ENCODE peak calls at places on chromosomes 6 and 20, in four cellular contexts. B is AML-193, Q is NCI-H2171, V is M059J. L is an unnamed sample.

GRCh38 chr20:12068146-12068545 is 150.5 kb downstream of the BTBD3 start:
- DNase-seq in B (no peak), Q (no peak), V (peak; percentile 75), L (no peak)

GRCh38 chr20:49980140-49981008 is 2.4 kb upstream of the SNAI1 start:
- DNase-seq in B (no peak), Q (no peak), V (no peak), L (no peak)

GRCh38 chr6:144338951-144339681 is 54.0 kb downstream of the UTRN start:
- DNase-seq in B (peak; percentile 81), Q (no peak), V (no peak), L (no peak)

GRCh38 chr6:132902866-132903265 is 88.5 kb downstream of the RPS12 start:
- DNase-seq in B (no peak), Q (no peak), V (no peak), L (no peak)

GRCh38 chr6:13485923-13486557 is 1.4 kb downstream of the GFOD1 start:
- DNase-seq in B (peak; percentile 50), Q (peak; percentile 70), V (peak; percentile 64), L (peak; percentile 9)

GRCh38 chr6:158763440-158764187 is 55.6 kb downstream of the EZR start:
- DNase-seq in B (no peak), Q (no peak), V (no peak), L (no peak)

GRCh38 chr6:31901415-31901952 is 402 bp downstream of the ZBTB12 start:
- DNase-seq in B (peak; percentile 43), Q (peak; percentile 68), V (peak; percentile 62), L (no peak)

GRCh38 chr6:149108398-149109100 is 209.0 kb upstream of the TAB2 start:
- DNase-seq in B (no peak), Q (no peak), V (no peak), L (no peak)

GRCh38 chr6:82507112-82507511 is 143.5 kb downstream of the TPBG start:
- DNase-seq in B (no peak), Q (no peak), V (no peak), L (no peak)

GRCh38 chr20:38770546-38770945 is 22.3 kb downstream of the ACTR5 start:
- DNase-seq in B (no peak), Q (no peak), V (no peak), L (no peak)

GRCh38 chr6:145507251-145507650 is 228.1 kb downstream of the EPM2A start:
- DNase-seq in B (no peak), Q (no peak), V (no peak), L (no peak)

GRCh38 chr6:127907960-127908640 is 7.2 kb upstream of the THEMIS start:
- DNase-seq in B (no peak), Q (no peak), V (no peak), L (no peak)

GRCh38 chr20:50537546-50538201 is 27.5 kb downstream of the PTPN1 start:
- DNase-seq in B (no peak), Q (no peak), V (no peak), L (no peak)

GRCh38 chr6:143539723-143540122 is 28.2 kb upstream of the FUCA2 start:
- DNase-seq in B (no peak), Q (no peak), V (no peak), L (no peak)

GRCh38 chr6:32410906-32411305 is 3.9 kb upstream of the BTNL2 start:
- DNase-seq in B (no peak), Q (no peak), V (no peak), L (no peak)

GRCh38 chr6:22921831-22922230 is 352.5 kb downstream of the HDGFL1 start:
- DNase-seq in B (no peak), Q (no peak), V (no peak), L (no peak)

GRCh38 chr6:112300888-112301287 is 46.2 kb upstream of the RFPL4B start:
- DNase-seq in B (no peak), Q (no peak), V (no peak), L (no peak)

GRCh38 chr20:53884859-53885654 is 185.3 kb downstream of the BCAS1 start:
- DNase-seq in B (no peak), Q (no peak), V (peak; percentile 79), L (no peak)

GRCh38 chr6:14273196-14273595 is 155.6 kb downstream of the CD83 start:
- DNase-seq in B (no peak), Q (no peak), V (no peak), L (peak; percentile 82)

GRCh38 chr6:135798751-135799515 is 52.6 kb upstream of the PDE7B start:
- DNase-seq in B (no peak), Q (no peak), V (no peak), L (no peak)

GRCh38 chr6:52995913-52996685 is 1.0 kb upstream of the GSTA4 start:
- DNase-seq in B (no peak), Q (peak; percentile 11), V (peak; percentile 91), L (peak; percentile 28)

GRCh38 chr6:115004204-115004603 is 661.4 kb upstream of the HS3ST5 start:
- DNase-seq in B (no peak), Q (no peak), V (peak; percentile 1), L (no peak)

GRCh38 chr6:25413506-25413905 is 134.3 kb downstream of the CARMIL1 start:
- DNase-seq in B (no peak), Q (no peak), V (no peak), L (no peak)

GRCh38 chr6:27608916-27609883 is 136.3 kb upstream of the ZNF184 start:
- DNase-seq in B (peak; percentile 54), Q (no peak), V (peak; percentile 89), L (no peak)

GRCh38 chr6:139973602-139974373 is 599.3 kb upstream of the CITED2 start:
- DNase-seq in B (no peak), Q (no peak), V (peak; percentile 92), L (peak; percentile 17)

GRCh38 chr6:45310118-45310788 is 17.9 kb upstream of the RUNX2 start:
- DNase-seq in B (no peak), Q (no peak), V (no peak), L (no peak)

GRCh38 chr6:136149311-136149710 is 100.8 kb downstream of the MTFR2 start:
- DNase-seq in B (no peak), Q (no peak), V (no peak), L (no peak)

GRCh38 chr6:147712841-147713240 is 204.4 kb downstream of the SAMD5 start:
- DNase-seq in B (no peak), Q (no peak), V (no peak), L (no peak)

GRCh38 chr6:13074746-13075490 is 253.4 kb downstream of the TBC1D7 start:
- DNase-seq in B (no peak), Q (no peak), V (no peak), L (no peak)

GRCh38 chr20:39258253-39258652 is 296.1 kb downstream of the DHX35 start:
- DNase-seq in B (no peak), Q (no peak), V (no peak), L (no peak)

GRCh38 chr6:43763133-43763797 is 6.7 kb upstream of the VEGFA start:
- DNase-seq in B (no peak), Q (no peak), V (no peak), L (no peak)

GRCh38 chr6:138555294-138555988 is 56.1 kb upstream of the NHSL1 start:
- DNase-seq in B (peak; percentile 16), Q (peak; percentile 61), V (peak; percentile 87), L (no peak)

GRCh38 chr6:145815875-145816274 is 1.3 kb upstream of the FBXO30 start:
- DNase-seq in B (no peak), Q (no peak), V (peak; percentile 25), L (no peak)

GRCh38 chr6:57040011-57040410 is 6.5 kb upstream of the KIAA1586 start:
- DNase-seq in B (no peak), Q (no peak), V (no peak), L (no peak)

GRCh38 chr6:35610830-35611229 is 77.9 kb downstream of the FKBP5 start:
- DNase-seq in B (no peak), Q (no peak), V (no peak), L (no peak)

GRCh38 chr6:116812051-116812650 is 16.7 kb downstream of the GPRC6A start:
- DNase-seq in B (no peak), Q (no peak), V (no peak), L (no peak)

GRCh38 chr6:120671519-120671918 is 662.8 kb downstream of the TBC1D32 start:
- DNase-seq in B (no peak), Q (no peak), V (no peak), L (no peak)

GRCh38 chr20:64233725-64234124 is 21.8 kb upstream of the PCMTD2 start:
- DNase-seq in B (no peak), Q (no peak), V (peak; percentile 17), L (no peak)

GRCh38 chr6:150301871-150302800 is 66.7 kb upstream of the IYD start:
- DNase-seq in B (no peak), Q (no peak), V (peak; percentile 58), L (no peak)